ENCODE peak calls at places on chromosome 13, in nine cellular contexts. One of them, this sample, is unnamed.

GRCh38 chr13:86906458-86906857 is 764.7 kb upstream of the SLITRK5 start:
- DNase-seq in HL-60: no peak
- DNase-seq in progenitor cell of endocrine pancreas: no peak
- DNase-seq in stomach: no peak
- DNase-seq in tibial artery: no peak
- DNase-seq in epithelial cell of esophagus: peak; percentile 36
- DNase-seq in heart right ventricle: no peak
- DNase-seq in Caco-2: no peak
- DNase-seq in MCF 10A: no peak
- DNase-seq in this sample: no peak

GRCh38 chr13:100887729-100888151 is 213.1 kb upstream of the TMTC4 start:
- DNase-seq in Caco-2: no peak
- DNase-seq in heart right ventricle: no peak
- DNase-seq in MCF 10A: peak; percentile 82
- DNase-seq in tibial artery: no peak
- DNase-seq in epithelial cell of esophagus: peak; percentile 25
- DNase-seq in progenitor cell of endocrine pancreas: no peak
- DNase-seq in stomach: no peak
- DNase-seq in HL-60: no peak
- DNase-seq in this sample: no peak

GRCh38 chr13:94305934-94306333 is 173.5 kb downstream of the DCT start:
- DNase-seq in heart right ventricle: no peak
- DNase-seq in Caco-2: no peak
- DNase-seq in MCF 10A: no peak
- DNase-seq in progenitor cell of endocrine pancreas: no peak
- DNase-seq in stomach: no peak
- DNase-seq in HL-60: no peak
- DNase-seq in tibial artery: no peak
- DNase-seq in epithelial cell of esophagus: no peak
- DNase-seq in this sample: no peak

GRCh38 chr13:105048685-105049084 is 1486.8 kb downstream of the EFNB2 start:
- DNase-seq in heart right ventricle: no peak
- DNase-seq in MCF 10A: no peak
- DNase-seq in HL-60: no peak
- DNase-seq in Caco-2: no peak
- DNase-seq in epithelial cell of esophagus: peak; percentile 27
- DNase-seq in stomach: no peak
- DNase-seq in tibial artery: no peak
- DNase-seq in progenitor cell of endocrine pancreas: no peak
- DNase-seq in this sample: peak; percentile 14

GRCh38 chr13:106078191-106078590 is 457.3 kb downstream of the EFNB2 start:
- DNase-seq in Caco-2: peak; percentile 64
- DNase-seq in epithelial cell of esophagus: no peak
- DNase-seq in stomach: no peak
- DNase-seq in heart right ventricle: no peak
- DNase-seq in MCF 10A: no peak
- DNase-seq in tibial artery: no peak
- DNase-seq in HL-60: no peak
- DNase-seq in progenitor cell of endocrine pancreas: no peak
- DNase-seq in this sample: no peak

GRCh38 chr13:28716511-28716910 is 2.3 kb downstream of the SLC46A3 start:
- DNase-seq in epithelial cell of esophagus: peak; percentile 98
- DNase-seq in tibial artery: no peak
- DNase-seq in stomach: no peak
- DNase-seq in heart right ventricle: no peak
- DNase-seq in HL-60: no peak
- DNase-seq in Caco-2: peak; percentile 3
- DNase-seq in progenitor cell of endocrine pancreas: no peak
- DNase-seq in MCF 10A: peak; percentile 99
- DNase-seq in this sample: no peak

GRCh38 chr13:65940720-65941119 is 1289.4 kb downstream of the PCDH9 start:
- DNase-seq in progenitor cell of endocrine pancreas: no peak
- DNase-seq in heart right ventricle: no peak
- DNase-seq in stomach: no peak
- DNase-seq in HL-60: no peak
- DNase-seq in Caco-2: no peak
- DNase-seq in epithelial cell of esophagus: no peak
- DNase-seq in tibial artery: no peak
- DNase-seq in MCF 10A: no peak
- DNase-seq in this sample: no peak

GRCh38 chr13:86681223-86681622 is 882.0 kb upstream of the SLITRK6 start:
- DNase-seq in stomach: no peak
- DNase-seq in progenitor cell of endocrine pancreas: no peak
- DNase-seq in tibial artery: no peak
- DNase-seq in Caco-2: no peak
- DNase-seq in heart right ventricle: no peak
- DNase-seq in MCF 10A: no peak
- DNase-seq in HL-60: no peak
- DNase-seq in epithelial cell of esophagus: no peak
- DNase-seq in this sample: no peak

GRCh38 chr13:93690139-93690538 is 463.5 kb downstream of the GPC6 start:
- DNase-seq in HL-60: no peak
- DNase-seq in MCF 10A: peak; percentile 50
- DNase-seq in heart right ventricle: no peak
- DNase-seq in epithelial cell of esophagus: peak; percentile 40
- DNase-seq in tibial artery: no peak
- DNase-seq in stomach: no peak
- DNase-seq in Caco-2: peak; percentile 43
- DNase-seq in progenitor cell of endocrine pancreas: no peak
- DNase-seq in this sample: no peak

GRCh38 chr13:52109096-52109495 is 19.8 kb downstream of the NEK5 start:
- DNase-seq in stomach: no peak
- DNase-seq in MCF 10A: no peak
- DNase-seq in epithelial cell of esophagus: no peak
- DNase-seq in Caco-2: peak; percentile 30
- DNase-seq in tibial artery: no peak
- DNase-seq in heart right ventricle: no peak
- DNase-seq in progenitor cell of endocrine pancreas: no peak
- DNase-seq in HL-60: no peak
- DNase-seq in this sample: no peak

GRCh38 chr13:34971473-34971872 is 29.4 kb downstream of the NBEA start:
- DNase-seq in tibial artery: no peak
- DNase-seq in progenitor cell of endocrine pancreas: no peak
- DNase-seq in epithelial cell of esophagus: no peak
- DNase-seq in MCF 10A: no peak
- DNase-seq in Caco-2: no peak
- DNase-seq in stomach: no peak
- DNase-seq in heart right ventricle: no peak
- DNase-seq in HL-60: no peak
- DNase-seq in this sample: no peak

GRCh38 chr13:38303816-38304215 is 45.8 kb upstream of the UFM1 start:
- DNase-seq in stomach: no peak
- DNase-seq in Caco-2: no peak
- DNase-seq in HL-60: no peak
- DNase-seq in epithelial cell of esophagus: no peak
- DNase-seq in heart right ventricle: no peak
- DNase-seq in progenitor cell of endocrine pancreas: no peak
- DNase-seq in MCF 10A: no peak
- DNase-seq in tibial artery: no peak
- DNase-seq in this sample: no peak

GRCh38 chr13:106212436-106213010 is 322.9 kb downstream of the EFNB2 start:
- DNase-seq in tibial artery: no peak
- DNase-seq in Caco-2: no peak
- DNase-seq in HL-60: no peak
- DNase-seq in stomach: no peak
- DNase-seq in progenitor cell of endocrine pancreas: no peak
- DNase-seq in MCF 10A: no peak
- DNase-seq in epithelial cell of esophagus: no peak
- DNase-seq in heart right ventricle: no peak
- DNase-seq in this sample: no peak

GRCh38 chr13:100131863-100132574 is 43.1 kb downstream of the PCCA start:
- DNase-seq in progenitor cell of endocrine pancreas: no peak
- DNase-seq in tibial artery: no peak
- DNase-seq in epithelial cell of esophagus: peak; percentile 76
- DNase-seq in Caco-2: no peak
- DNase-seq in HL-60: no peak
- DNase-seq in stomach: no peak
- DNase-seq in heart right ventricle: no peak
- DNase-seq in MCF 10A: peak; percentile 74
- DNase-seq in this sample: no peak

GRCh38 chr13:61162636-61163035 is 253.0 kb downstream of the PCDH20 start:
- DNase-seq in Caco-2: no peak
- DNase-seq in MCF 10A: no peak
- DNase-seq in progenitor cell of endocrine pancreas: no peak
- DNase-seq in tibial artery: no peak
- DNase-seq in HL-60: no peak
- DNase-seq in epithelial cell of esophagus: peak; percentile 17
- DNase-seq in stomach: no peak
- DNase-seq in heart right ventricle: no peak
- DNase-seq in this sample: no peak

GRCh38 chr13:34913040-34913439 is 29.0 kb upstream of the NBEA start:
- DNase-seq in heart right ventricle: no peak
- DNase-seq in progenitor cell of endocrine pancreas: peak; percentile 12
- DNase-seq in epithelial cell of esophagus: peak; percentile 41
- DNase-seq in MCF 10A: peak; percentile 32
- DNase-seq in stomach: no peak
- DNase-seq in tibial artery: no peak
- DNase-seq in HL-60: no peak
- DNase-seq in Caco-2: peak; percentile 6
- DNase-seq in this sample: no peak

GRCh38 chr13:39779337-39780270 is 124.1 kb downstream of the COG6 start:
- DNase-seq in tibial artery: no peak
- DNase-seq in Caco-2: no peak
- DNase-seq in HL-60: no peak
- DNase-seq in epithelial cell of esophagus: peak; percentile 14
- DNase-seq in stomach: no peak
- DNase-seq in heart right ventricle: no peak
- DNase-seq in MCF 10A: no peak
- DNase-seq in progenitor cell of endocrine pancreas: no peak
- DNase-seq in this sample: no peak

DNA sequence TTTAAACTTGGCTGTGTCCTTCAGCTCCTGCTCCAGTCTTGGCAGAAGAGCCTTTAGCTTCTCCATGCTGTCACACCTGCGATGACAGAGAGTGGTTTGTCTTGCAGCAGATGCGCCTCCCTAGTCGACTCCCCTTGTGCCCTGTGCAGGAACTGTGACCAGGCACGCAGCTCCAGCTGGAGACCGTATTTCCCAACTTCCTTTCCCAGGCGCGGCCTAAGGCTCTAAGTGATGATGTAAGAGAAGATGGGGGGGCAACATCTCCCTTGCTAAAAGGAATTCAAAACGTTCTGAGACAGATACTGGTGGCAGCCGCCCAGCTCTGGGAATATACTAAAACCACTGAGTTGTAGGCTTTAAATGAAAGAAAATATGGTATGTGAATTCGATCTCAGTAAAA is 16.3 kb downstream of the DCUN1D2 start:
- DNase-seq in stomach: no peak
- DNase-seq in progenitor cell of endocrine pancreas: no peak
- DNase-seq in HL-60: peak; percentile 88
- DNase-seq in MCF 10A: peak; percentile 82
- DNase-seq in heart right ventricle: no peak
- DNase-seq in tibial artery: no peak
- DNase-seq in epithelial cell of esophagus: peak; percentile 67
- DNase-seq in Caco-2: no peak
- DNase-seq in this sample: no peak
- TF ChIP-seq CTCF in stomach: no peak
- TF ChIP-seq CTCF in progenitor cell of endocrine pancreas: no peak
- TF ChIP-seq CTCF in HL-60: no peak
- TF ChIP-seq CTCF in MCF 10A: no peak
- TF ChIP-seq CTCF in heart right ventricle: no peak
- TF ChIP-seq CTCF in tibial artery: no peak
- TF ChIP-seq CTCF in epithelial cell of esophagus: no peak
- TF ChIP-seq CTCF in Caco-2: no peak
- TF ChIP-seq CTCF in this sample: no peak

GRCh38 chr13:111844682-111845081 is 222.3 kb upstream of the SOX1 start:
- DNase-seq in heart right ventricle: no peak
- DNase-seq in stomach: no peak
- DNase-seq in Caco-2: no peak
- DNase-seq in progenitor cell of endocrine pancreas: no peak
- DNase-seq in HL-60: no peak
- DNase-seq in MCF 10A: no peak
- DNase-seq in tibial artery: peak; percentile 42
- DNase-seq in epithelial cell of esophagus: no peak
- DNase-seq in this sample: no peak
- TF ChIP-seq CTCF in heart right ventricle: no peak
- TF ChIP-seq CTCF in stomach: no peak
- TF ChIP-seq CTCF in Caco-2: no peak
- TF ChIP-seq CTCF in progenitor cell of endocrine pancreas: no peak
- TF ChIP-seq CTCF in HL-60: no peak
- TF ChIP-seq CTCF in MCF 10A: no peak
- TF ChIP-seq CTCF in tibial artery: no peak
- TF ChIP-seq CTCF in epithelial cell of esophagus: no peak
- TF ChIP-seq CTCF in this sample: no peak

DNA sequence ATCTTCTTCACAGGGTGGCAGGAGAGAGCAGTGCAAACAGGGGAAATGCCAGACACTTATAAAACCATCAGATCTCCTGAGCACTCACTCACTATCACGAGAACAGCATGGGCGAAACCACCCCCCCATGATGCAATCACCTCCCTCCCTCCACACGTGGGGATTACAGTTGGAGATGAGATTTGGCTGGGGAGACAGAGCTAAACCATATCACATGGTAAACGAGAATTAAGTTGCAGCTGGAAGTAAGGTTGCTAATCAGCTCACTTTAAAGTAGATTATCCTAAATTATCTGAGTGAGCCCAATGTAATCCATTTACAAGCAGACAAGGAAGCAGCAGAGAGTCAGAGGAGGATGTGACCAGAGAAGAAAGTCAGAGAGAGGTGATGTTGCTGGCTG is 102.2 kb upstream of the IPO5 start:
- DNase-seq in progenitor cell of endocrine pancreas: no peak
- DNase-seq in heart right ventricle: no peak
- DNase-seq in MCF 10A: no peak
- DNase-seq in stomach: no peak
- DNase-seq in HL-60: no peak
- DNase-seq in Caco-2: no peak
- DNase-seq in epithelial cell of esophagus: no peak
- DNase-seq in tibial artery: no peak
- DNase-seq in this sample: no peak
- TF ChIP-seq CTCF in progenitor cell of endocrine pancreas: no peak
- TF ChIP-seq CTCF in heart right ventricle: no peak
- TF ChIP-seq CTCF in MCF 10A: no peak
- TF ChIP-seq CTCF in stomach: no peak
- TF ChIP-seq CTCF in HL-60: no peak
- TF ChIP-seq CTCF in Caco-2: no peak
- TF ChIP-seq CTCF in epithelial cell of esophagus: no peak
- TF ChIP-seq CTCF in tibial artery: no peak
- TF ChIP-seq CTCF in this sample: no peak

DNA sequence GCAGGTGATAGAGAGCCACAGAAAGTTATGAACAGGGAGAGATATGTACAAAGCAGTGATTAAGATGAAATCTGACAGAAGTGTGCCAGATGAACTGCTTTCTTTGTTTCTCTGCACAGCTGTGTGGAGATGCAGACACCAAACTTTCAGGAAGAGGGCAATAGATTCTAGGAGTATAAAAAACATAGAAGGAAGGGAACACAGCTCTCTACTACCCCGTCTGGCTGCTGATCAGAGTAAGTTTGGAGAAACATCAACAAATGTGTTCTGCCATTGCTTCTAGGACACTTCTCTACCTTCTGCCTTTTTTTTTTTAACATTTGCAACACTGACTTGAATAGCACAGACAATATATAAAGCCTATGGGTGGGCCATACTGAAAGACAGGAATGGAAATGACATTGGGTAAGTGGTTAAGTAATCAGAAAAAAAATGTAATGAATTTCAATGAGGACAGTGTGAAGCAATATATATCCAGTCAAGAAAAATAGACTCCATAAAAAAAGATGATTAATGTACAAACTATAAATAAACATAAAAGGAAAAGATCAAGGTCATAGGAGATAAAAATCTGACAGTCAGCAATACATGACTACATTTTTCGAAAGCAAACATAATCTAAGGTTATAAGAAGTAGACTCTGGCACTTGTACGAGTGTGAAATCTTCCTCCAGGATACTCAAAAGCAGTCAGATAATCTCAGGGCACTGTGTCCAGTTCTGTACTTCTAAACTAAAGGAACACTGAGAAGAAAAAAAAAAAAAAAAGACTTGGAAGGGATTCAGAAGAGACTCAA is 21.4 kb downstream of the NUFIP1 start:
- DNase-seq in HL-60: no peak
- DNase-seq in epithelial cell of esophagus: no peak
- DNase-seq in progenitor cell of endocrine pancreas: no peak
- DNase-seq in tibial artery: no peak
- DNase-seq in Caco-2: no peak
- DNase-seq in MCF 10A: peak; percentile 5
- DNase-seq in heart right ventricle: no peak
- DNase-seq in stomach: no peak
- DNase-seq in this sample: no peak
- TF ChIP-seq CTCF in HL-60: no peak
- TF ChIP-seq CTCF in epithelial cell of esophagus: peak; percentile 20
- TF ChIP-seq CTCF in progenitor cell of endocrine pancreas: no peak
- TF ChIP-seq CTCF in tibial artery: no peak
- TF ChIP-seq CTCF in Caco-2: peak; percentile 6
- TF ChIP-seq CTCF in MCF 10A: no peak
- TF ChIP-seq CTCF in heart right ventricle: no peak
- TF ChIP-seq CTCF in stomach: peak; percentile 26
- TF ChIP-seq CTCF in this sample: no peak

This sample was measured in GM10248.